ENCODE peak calls at places on chromosome 20, in four cellular contexts. O, V, H and K are unnamed samples.

GRCh38 chr20:39009348-39009747 is 47.2 kb downstream of the DHX35 start:
- DNase-seq in V (no peak), H (no peak), O (no peak), K (no peak)

GRCh38 chr20:3800256-3800877 is 4.3 kb downstream of the CDC25B start:
- DNase-seq in V (no peak), O (no peak), H (no peak), K (peak)

GRCh38 chr20:24588725-24589340 is 119.4 kb downstream of the SYNDIG1 start:
- DNase-seq in H (no peak), V (no peak), O (no peak), K (no peak)

GRCh38 chr20:33685328-33686007 is 717 bp downstream of the E2F1 start:
- DNase-seq in V (peak), O (peak), H (peak), K (peak)

GRCh38 chr20:40493551-40493950 is 195.5 kb downstream of the MAFB start:
- DNase-seq in V (no peak), O (no peak), H (no peak), K (no peak)

GRCh38 chr20:33731693-33732165 is at the start of gene ZNF341:
- DNase-seq in V (peak), O (peak), H (peak), K (peak)

GRCh38 chr20:10309326-10309725 is 90.7 kb downstream of the SNAP25 start:
- DNase-seq in V (no peak), H (no peak), O (no peak), K (no peak)

GRCh38 chr20:17654649-17655285 is 27.3 kb downstream of the RRBP1 start:
- DNase-seq in H (peak), O (peak), V (no peak), K (peak)

GRCh38 chr20:57618091-57618765 is 2.0 kb downstream of the ZBP1 start:
- DNase-seq in V (no peak), O (no peak), H (no peak), K (no peak)

GRCh38 chr20:41139227-41140093 is 2.1 kb downstream of the PLCG1 start:
- DNase-seq in V (no peak), H (no peak), O (no peak), K (no peak)

GRCh38 chr20:57470666-57471495 is 54.1 kb downstream of the CTCFL start:
- DNase-seq in V (no peak), H (no peak), O (no peak), K (no peak)

GRCh38 chr20:18666803-18667460 is 79.1 kb downstream of the DTD1 start:
- DNase-seq in O (no peak), H (no peak), V (no peak), K (no peak)

GRCh38 chr20:38315290-38315966 is 11.5 kb downstream of the BPI start:
- DNase-seq in O (no peak), H (no peak), V (no peak), K (no peak)

GRCh38 chr20:10654630-10655029 is 19.2 kb downstream of the JAG1 start:
- DNase-seq in O (no peak), H (no peak), V (peak), K (no peak)

GRCh38 chr20:18609741-18610140 is 21.9 kb downstream of the DTD1 start:
- DNase-seq in O (no peak), H (no peak), V (no peak), K (no peak)

GRCh38 chr20:21554985-21555384 is 41.1 kb upstream of the NKX2-2 start:
- DNase-seq in V (no peak), H (no peak), O (no peak), K (no peak)

GRCh38 chr20:59603727-59604608 is at the start of gene PHACTR3:
- DNase-seq in H (no peak), O (no peak), V (no peak), K (peak)

GRCh38 chr20:11777387-11777786 is 140.3 kb upstream of the BTBD3 start:
- DNase-seq in V (no peak), H (no peak), O (no peak), K (no peak)

GRCh38 chr20:35952480-35953410 is 1.6 kb downstream of the SCAND1 start:
- DNase-seq in H (peak), O (peak), V (no peak), K (no peak)

GRCh38 chr20:3803289-3803688 is 7.2 kb downstream of the CDC25B start:
- DNase-seq in O (no peak), V (no peak), H (no peak), K (no peak)

GRCh38 chr20:35215066-35215956 is 11.2 kb upstream of the MMP24 start:
- DNase-seq in V (no peak), H (peak), O (peak), K (no peak)

GRCh38 chr20:24892522-24892921 is 56.5 kb upstream of the CST7 start:
- DNase-seq in H (no peak), O (no peak), V (no peak), K (no peak)

GRCh38 chr20:31661625-31662371 is 24.1 kb downstream of the COX4I2 start:
- DNase-seq in V (no peak), O (peak), H (peak), K (peak)

GRCh38 chr20:5612476-5613291 is 137.5 kb upstream of the SHLD1 start:
- DNase-seq in O (no peak), V (no peak), H (no peak), K (no peak)

GRCh38 chr20:46977909-46978588 is 83.4 kb downstream of the EYA2 start:
- DNase-seq in H (no peak), O (no peak), V (no peak), K (no peak)

GRCh38 chr20:46004813-46005505 is 3.7 kb upstream of the MMP9 start:
- DNase-seq in V (no peak), H (no peak), O (no peak), K (peak)

GRCh38 chr20:51420111-51420510 is 122.4 kb downstream of the NFATC2 start:
- DNase-seq in O (no peak), H (no peak), V (no peak), K (no peak)

GRCh38 chr20:58993332-58994248 is 12.5 kb downstream of the NELFCD start:
- DNase-seq in V (no peak), O (no peak), H (no peak), K (no peak)

GRCh38 chr20:20161611-20162010 is 109.3 kb downstream of the CFAP61 start:
- DNase-seq in V (no peak), O (no peak), H (no peak), K (no peak)

GRCh38 chr20:24966317-24967012 is 17.4 kb downstream of the CST7 start:
- DNase-seq in O (no peak), V (no peak), H (no peak), K (no peak)

GRCh38 chr20:59391975-59392374 is 91.6 kb downstream of the EDN3 start:
- DNase-seq in V (no peak), H (no peak), O (peak), K (no peak)

GRCh38 chr20:2820084-2820895 is 4.1 kb downstream of the TMEM239 start:
- DNase-seq in O (peak), H (no peak), V (no peak), K (peak)

GRCh38 chr20:17889226-17889625 is 79.4 kb downstream of the SNX5 start:
- DNase-seq in V (no peak), H (peak), O (no peak), K (no peak)

GRCh38 chr20:4444404-4444803 is 277.3 kb upstream of the PRND start:
- DNase-seq in V (no peak), H (no peak), O (no peak), K (no peak)

GRCh38 chr20:41524980-41525613 is 93.1 kb downstream of the CHD6 start:
- DNase-seq in O (peak), V (no peak), H (no peak), K (no peak)

GRCh38 chr20:25017257-25017803 is 24.8 kb upstream of the APMAP start:
- DNase-seq in H (peak), O (no peak), V (no peak), K (peak)

GRCh38 chr20:35568645-35569044 is 26.8 kb downstream of the ERGIC3 start:
- DNase-seq in H (peak), O (peak), V (no peak), K (peak)

DNA sequence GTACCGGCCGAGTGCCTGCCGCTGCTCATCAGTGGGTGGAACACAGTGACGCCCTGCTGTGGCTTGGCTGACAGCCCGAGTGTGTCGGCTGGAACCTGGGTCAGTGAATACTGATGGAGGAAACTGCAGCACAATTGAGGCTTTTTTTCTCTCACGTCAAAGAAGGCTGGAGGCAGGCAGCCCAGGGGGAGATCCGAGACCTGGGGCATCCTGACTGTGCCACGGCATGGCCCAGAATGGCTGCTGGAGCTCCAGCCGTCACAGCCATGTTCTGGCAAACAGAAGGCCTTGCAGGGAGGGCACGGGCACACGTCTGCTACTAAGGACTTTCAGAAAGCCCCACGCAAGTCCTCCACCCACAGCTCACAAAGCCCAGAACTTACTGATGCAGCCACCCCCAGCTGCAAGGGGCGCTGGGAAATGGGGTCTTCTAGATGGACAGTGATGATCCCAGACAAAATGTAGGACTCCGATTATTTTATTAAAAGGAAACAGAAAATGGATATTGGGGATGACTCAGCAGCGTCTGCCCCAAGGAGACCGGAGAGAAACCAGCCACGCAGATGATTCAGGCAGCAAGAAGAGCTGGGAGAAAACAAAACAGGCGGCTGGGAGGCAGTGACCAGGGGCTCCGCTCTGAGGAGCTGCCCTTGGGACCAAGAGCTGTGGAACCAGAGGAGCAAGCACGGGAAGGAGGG is 140.0 kb downstream of the TAF4 start:
- DNase-seq in H (no peak), V (no peak), O (peak), K (no peak)
- TF ChIP-seq NR2C2 in H (no peak), V (no peak), O (no peak), K (no peak)

DNA sequence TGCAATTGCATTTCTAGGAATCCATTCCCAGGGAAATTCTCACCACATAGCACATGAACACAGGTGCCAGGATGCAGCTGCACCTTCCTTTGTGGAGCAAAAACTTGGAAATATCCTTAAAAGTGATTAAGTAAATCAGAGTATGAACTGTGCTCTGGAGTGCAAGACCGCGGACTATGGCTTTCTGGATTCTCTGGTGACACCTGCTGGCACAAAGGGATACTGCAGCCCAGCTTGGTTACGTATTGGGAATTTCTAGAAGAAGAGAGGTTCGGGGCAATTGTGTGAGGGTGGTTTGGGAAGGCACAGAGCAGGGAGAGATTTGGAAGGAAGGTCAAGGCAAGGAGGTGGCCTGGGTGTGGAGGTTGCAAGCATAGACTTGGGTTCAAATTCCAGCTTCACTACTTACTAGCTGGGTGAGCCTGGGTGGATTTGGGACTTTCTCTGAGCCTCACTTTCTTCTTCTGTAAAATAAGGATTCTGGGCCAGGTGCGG is 15.9 kb upstream of the PEDS1 start:
- DNase-seq in H (peak), O (peak), V (no peak), K (peak)
- TF ChIP-seq NR2C2 in H (no peak), O (no peak), V (no peak), K (no peak)

DNA sequence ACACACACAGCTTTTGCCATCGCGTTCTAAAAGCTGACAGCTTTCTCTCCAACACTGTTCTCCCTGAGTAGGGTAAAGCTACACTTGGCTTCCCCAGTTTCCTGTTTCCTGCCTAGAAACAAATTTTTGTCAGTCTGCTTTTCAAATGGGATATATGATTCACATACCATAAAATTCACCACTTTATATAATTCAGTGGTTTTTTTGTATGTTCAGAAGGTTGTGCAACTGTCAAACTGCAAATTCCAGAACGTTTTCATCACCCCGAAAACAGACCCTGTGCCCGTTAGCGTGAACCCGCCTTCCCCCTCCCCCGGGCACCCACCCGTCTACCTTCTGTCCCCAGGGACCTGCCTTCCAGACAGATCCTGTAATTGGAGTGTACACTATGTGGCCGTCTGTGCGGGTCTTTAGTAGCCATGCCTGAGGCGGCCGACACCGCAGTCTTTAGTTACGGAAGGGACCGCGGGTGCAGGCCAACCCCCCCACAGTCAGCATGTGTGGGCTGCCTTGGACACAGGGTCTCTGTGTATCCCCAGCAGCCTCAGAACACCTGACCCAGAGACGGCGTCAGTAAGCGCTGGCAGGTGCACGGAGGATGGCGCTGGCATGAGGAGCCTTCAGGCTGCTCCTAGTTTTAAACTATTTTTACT is 16.6 kb downstream of the HRH3 start:
- DNase-seq in V (no peak), O (no peak), H (no peak), K (no peak)
- TF ChIP-seq NR2C2 in V (no peak), O (no peak), H (no peak), K (no peak)

GRCh38 chr20:49661560-49662329 is 51.9 kb downstream of the B4GALT5 start:
- DNase-seq in O (no peak), H (peak), V (peak), K (no peak)
- TF ChIP-seq NR2C2 in O (no peak), H (peak), V (no peak), K (no peak)

GRCh38 chr20:50258790-50259483 is 68.3 kb downstream of the CEBPB start:
- DNase-seq in V (no peak), H (no peak), O (no peak), K (no peak)
- TF ChIP-seq NR2C2 in V (no peak), H (no peak), O (no peak), K (no peak)

GRCh38 chr20:44247676-44248419 is 740 bp downstream of the GDAP1L1 start:
- DNase-seq in H (peak), V (no peak), O (peak), K (peak)
- TF ChIP-seq NR2C2 in H (peak), V (no peak), O (peak), K (peak)